ENCODE peak calls at places on chromosomes 6 and 20, in ten cellular contexts. G is cardiac muscle cell; W is mesendoderm; L is heart left ventricle; Y is sigmoid colon; B is psoas muscle; H is GM23338; E is fibroblast of lung; T is effector memory CD4-positive, alpha-beta T cell; X is aorta. C is an unnamed sample. For H3K4me1, the result is how much of the 10 kb centered on the place peaks cover.

GRCh38 chr6:104928141-104928540 is 28.8 kb upstream of the LIN28B start:
- DNase-seq in G (no peak), W (peak), L (no peak), Y (no peak), B (no peak), H (no peak), E (no peak), T (no peak), X (no peak), C (no peak)

GRCh38 chr6:77620290-77620882 is 32.5 kb upstream of the MEI4 start:
- DNase-seq in G (peak), W (peak), L (no peak), Y (no peak), B (no peak), H (peak), E (no peak), T (no peak), X (no peak), C (no peak)

GRCh38 chr20:24798930-24799705 is 150.0 kb upstream of the CST7 start:
- DNase-seq in G (no peak), W (no peak), L (no peak), Y (no peak), B (no peak), H (no peak), E (no peak), T (no peak), X (peak), C (no peak)

GRCh38 chr20:32201977-32202363 is 5.6 kb downstream of the PLAGL2 start:
- DNase-seq in G (no peak), W (no peak), L (no peak), Y (no peak), B (no peak), H (no peak), E (no peak), T (no peak), X (no peak), C (no peak)

GRCh38 chr6:101126501-101126900 is 245.4 kb upstream of the ASCC3 start:
- DNase-seq in G (no peak), W (no peak), L (no peak), Y (no peak), B (no peak), H (no peak), E (no peak), T (no peak), X (no peak), C (no peak)

GRCh38 chr20:46056970-46057855 is 28.2 kb downstream of the SLC12A5 start:
- DNase-seq in G (peak), W (peak), L (peak), Y (peak), B (peak), H (peak), E (peak), T (no peak), X (peak), C (peak)

GRCh38 chr6:116436586-116436985 is 24.6 kb upstream of the CALHM6 start:
- DNase-seq in G (no peak), W (peak), L (no peak), Y (no peak), B (no peak), H (no peak), E (no peak), T (no peak), X (no peak), C (no peak)

GRCh38 chr20:64104667-64105451 is 2.5 kb downstream of the NPBWR2 start:
- DNase-seq in G (no peak), W (no peak), L (peak), Y (peak), B (peak), H (peak), E (no peak), T (no peak), X (peak), C (peak)

GRCh38 chr6:84161190-84161589 is 66.3 kb downstream of the CEP162 start:
- DNase-seq in G (no peak), W (no peak), L (no peak), Y (no peak), B (no peak), H (no peak), E (no peak), T (no peak), X (no peak), C (no peak)

GRCh38 chr20:2101057-2101934 is at the start of gene STK35:
- DNase-seq in G (no peak), W (peak), L (no peak), Y (peak), B (peak), H (peak), E (no peak), T (no peak), X (peak), C (peak)

GRCh38 chr20:46572790-46573189 is 22.3 kb upstream of the OCSTAMP start:
- DNase-seq in G (no peak), W (no peak), L (no peak), Y (no peak), B (no peak), H (no peak), E (no peak), T (no peak), X (no peak), C (no peak)

GRCh38 chr6:163679753-163680152 is 265.2 kb downstream of the QKI start:
- DNase-seq in G (peak), W (no peak), L (no peak), Y (no peak), B (no peak), H (no peak), E (no peak), T (no peak), X (no peak), C (no peak)

GRCh38 chr6:35485402-35485877 is 11.4 kb downstream of the TEAD3 start:
- DNase-seq in G (peak), W (peak), L (no peak), Y (peak), B (no peak), H (peak), E (no peak), T (no peak), X (peak), C (peak)

GRCh38 chr20:41047279-41047974 is 18.8 kb downstream of the TOP1 start:
- DNase-seq in G (no peak), W (peak), L (no peak), Y (no peak), B (no peak), H (peak), E (no peak), T (no peak), X (no peak), C (no peak)

GRCh38 chr20:50273601-50274491 is 83.2 kb downstream of the CEBPB start:
- DNase-seq in G (no peak), W (no peak), L (no peak), Y (peak), B (peak), H (no peak), E (no peak), T (no peak), X (no peak), C (peak)

GRCh38 chr6:57307850-57308249 is 9.6 kb upstream of the PRIM2 start:
- DNase-seq in G (no peak), W (no peak), L (no peak), Y (no peak), B (no peak), H (no peak), E (no peak), T (no peak), X (no peak), C (no peak)

GRCh38 chr20:1033751-1034419 is 31.8 kb upstream of the RSPO4 start:
- DNase-seq in G (no peak), W (no peak), L (no peak), Y (no peak), B (no peak), H (no peak), E (no peak), T (no peak), X (no peak), C (no peak)

GRCh38 chr6:32815115-32815514 is 1.7 kb downstream of the HLA-DOB start:
- DNase-seq in G (no peak), W (no peak), L (no peak), Y (no peak), B (no peak), H (no peak), E (peak), T (no peak), X (no peak), C (no peak)

GRCh38 chr20:55053389-55053788 is 578.0 kb downstream of the DOK5 start:
- DNase-seq in G (no peak), W (no peak), L (no peak), Y (no peak), B (no peak), H (no peak), E (no peak), T (no peak), X (no peak), C (no peak)

GRCh38 chr20:19565721-19566120 is 192.3 kb upstream of the RIN2 start:
- DNase-seq in G (no peak), W (no peak), L (no peak), Y (no peak), B (no peak), H (no peak), E (no peak), T (no peak), X (no peak), C (no peak)

GRCh38 chr6:169659820-169660610 is 41.8 kb downstream of the WDR27 start:
- DNase-seq in G (no peak), W (peak), L (no peak), Y (no peak), B (no peak), H (no peak), E (no peak), T (no peak), X (peak), C (no peak)

GRCh38 chr20:61850926-61851900 is 214.5 kb downstream of the TAF4 start:
- DNase-seq in G (peak), W (no peak), L (no peak), Y (no peak), B (peak), H (no peak), E (no peak), T (no peak), X (no peak), C (peak)

GRCh38 chr6:340991-341827 is 48.9 kb downstream of the DUSP22 start:
- DNase-seq in G (no peak), W (no peak), L (peak), Y (no peak), B (no peak), H (no peak), E (no peak), T (no peak), X (peak), C (peak)

GRCh38 chr6:94454231-94454630 is 1034.9 kb upstream of the EPHA7 start:
- DNase-seq in G (no peak), W (no peak), L (no peak), Y (no peak), B (no peak), H (no peak), E (no peak), T (no peak), X (no peak), C (no peak)

GRCh38 chr6:33699739-33700138 is 11.8 kb downstream of the UQCC2 start:
- DNase-seq in G (no peak), W (no peak), L (no peak), Y (no peak), B (no peak), H (no peak), E (no peak), T (no peak), X (no peak), C (no peak)

GRCh38 chr6:90257486-90257738 is 39.2 kb downstream of the BACH2 start:
- DNase-seq in G (no peak), W (no peak), L (no peak), Y (no peak), B (no peak), H (no peak), E (no peak), T (no peak), X (no peak), C (no peak)

GRCh38 chr20:61886721-61887658 is 178.7 kb downstream of the TAF4 start:
- DNase-seq in G (peak), W (peak), L (no peak), Y (no peak), B (peak), H (peak), E (peak), T (no peak), X (peak), C (peak)

GRCh38 chr6:44851176-44851575 is 463.7 kb downstream of the CDC5L start:
- DNase-seq in G (no peak), W (no peak), L (no peak), Y (no peak), B (no peak), H (no peak), E (peak), T (no peak), X (no peak), C (no peak)

GRCh38 chr6:21137708-21138358 is 455.7 kb upstream of the SOX4 start:
- DNase-seq in G (no peak), W (no peak), L (no peak), Y (no peak), B (no peak), H (no peak), E (peak), T (no peak), X (no peak), C (no peak)

GRCh38 chr6:92376711-92377110 is 1042.6 kb downstream of the EPHA7 start:
- DNase-seq in G (peak), W (no peak), L (no peak), Y (no peak), B (no peak), H (no peak), E (peak), T (no peak), X (no peak), C (no peak)

GRCh38 chr20:11850901-11851300 is 66.8 kb upstream of the BTBD3 start:
- DNase-seq in G (no peak), W (no peak), L (no peak), Y (no peak), B (no peak), H (no peak), E (peak), T (no peak), X (no peak), C (no peak)

GRCh38 chr6:48765352-48765961 is 654.5 kb upstream of the PTCHD4 start:
- DNase-seq in G (peak), W (peak), L (peak), Y (no peak), B (no peak), H (peak), E (peak), T (no peak), X (no peak), C (no peak)

DNA sequence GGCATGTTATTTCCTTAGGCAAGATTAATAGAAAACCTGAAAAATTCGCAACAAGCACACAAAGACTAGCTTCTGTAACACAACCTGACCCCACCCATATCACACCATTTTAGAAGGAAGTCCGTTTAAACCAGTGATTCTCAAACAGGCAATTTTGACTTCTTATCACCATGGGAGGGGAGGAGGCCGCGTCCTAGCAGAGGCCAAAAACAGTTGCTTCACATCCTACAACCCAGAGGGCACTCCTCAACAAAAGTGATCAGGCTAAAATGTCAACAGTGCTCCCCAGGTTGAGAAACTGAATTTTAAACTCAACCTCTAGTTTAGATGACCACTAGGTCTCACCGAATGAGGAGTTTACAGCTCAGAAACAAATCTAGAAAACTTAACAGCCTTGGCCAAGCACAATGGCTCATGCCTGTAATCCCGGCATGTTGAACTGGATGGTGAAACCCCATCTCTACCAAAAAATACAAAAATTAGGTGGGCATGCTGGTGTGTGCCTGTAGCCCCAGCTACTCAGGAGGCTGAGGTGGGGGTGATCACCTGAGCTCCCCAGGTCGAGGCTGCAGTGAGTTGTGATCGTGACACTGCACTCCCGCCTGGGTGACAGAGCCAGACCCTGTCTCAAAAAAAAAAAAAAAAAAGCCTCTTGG is 3.4 kb downstream of the SNX5 start:
- DNase-seq in G (no peak), W (peak), L (no peak), Y (no peak), B (no peak), H (peak), E (peak), T (no peak), X (no peak), C (no peak)
- H3K4me3 ChIP-seq in G (peak), W (peak), L (peak), Y (peak), B (peak), H (peak), E (peak), T (peak), X (no peak), C (peak)

DNA sequence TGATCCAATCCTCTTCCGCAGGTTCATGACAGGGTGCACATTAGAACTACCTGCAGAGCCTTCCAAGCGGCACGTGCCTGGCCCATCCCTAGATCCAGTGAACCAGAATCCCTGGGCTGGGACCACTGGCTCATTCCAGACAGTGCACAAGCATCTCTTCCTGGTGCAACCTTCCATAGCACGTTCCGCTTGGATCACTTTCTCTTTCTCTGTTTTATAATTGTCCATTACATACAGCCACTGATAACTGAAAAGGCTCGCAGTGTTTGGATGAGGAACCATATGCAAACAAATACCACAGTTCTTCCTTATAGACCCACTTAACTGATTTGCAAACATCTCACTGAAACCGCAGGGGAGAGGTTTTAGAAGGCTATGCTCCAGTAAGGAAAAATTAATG is 59.6 kb upstream of the DDR1 start:
- DNase-seq in G (no peak), W (no peak), L (no peak), Y (no peak), B (no peak), H (no peak), E (no peak), T (no peak), X (no peak), C (peak)
- H3K4me1 ChIP-seq in G (under half), W (under half), L (under half), Y (under half), B (under half), H (under half), E (under half), T (under half), X (under half), C (half or more)

DNA sequence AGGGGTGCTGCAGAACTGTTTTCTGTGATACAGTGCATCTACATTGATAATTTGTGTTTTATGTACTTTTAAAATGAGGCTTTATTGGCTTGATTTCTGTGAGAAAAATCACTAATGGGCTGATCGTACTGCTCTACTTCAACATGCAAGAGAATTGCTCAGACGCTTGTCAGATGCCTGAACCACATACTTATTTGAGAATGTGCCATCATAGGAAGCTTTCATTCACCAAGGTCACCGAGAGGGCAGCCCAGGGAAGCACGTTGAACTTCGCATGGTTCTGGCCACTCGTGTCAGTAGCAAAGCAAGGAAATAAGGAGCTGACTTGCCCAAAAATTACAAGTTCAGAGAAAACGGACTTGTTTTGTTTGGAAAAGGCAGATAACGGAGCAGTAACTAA is 168.5 kb upstream of the AKAP12 start:
- DNase-seq in G (peak), W (no peak), L (peak), Y (peak), B (peak), H (no peak), E (peak), T (no peak), X (no peak), C (no peak)
- H3K4me3 ChIP-seq in G (no peak), W (no peak), L (peak), Y (peak), B (peak), H (no peak), E (peak), T (no peak), X (peak), C (no peak)

GRCh38 chr20:37356387-37356786 is 10.4 kb downstream of the SRC start:
- DNase-seq in G (no peak), W (no peak), L (peak), Y (peak), B (peak), H (no peak), E (peak), T (no peak), X (peak), C (peak)
- H3K4me1 ChIP-seq in G (under half), W (under half), L (under half), Y (half or more), B (under half), H (under half), E (under half), T (under half), X (under half), C (under half)

GRCh38 chr6:24054388-24054787 is 71.6 kb upstream of the NRSN1 start:
- DNase-seq in G (no peak), W (peak), L (no peak), Y (no peak), B (no peak), H (peak), E (no peak), T (no peak), X (no peak), C (no peak)
- H3K4me3 ChIP-seq in G (no peak), W (no peak), L (no peak), Y (no peak), B (no peak), H (no peak), E (no peak), T (no peak), X (no peak), C (no peak)

DNA sequence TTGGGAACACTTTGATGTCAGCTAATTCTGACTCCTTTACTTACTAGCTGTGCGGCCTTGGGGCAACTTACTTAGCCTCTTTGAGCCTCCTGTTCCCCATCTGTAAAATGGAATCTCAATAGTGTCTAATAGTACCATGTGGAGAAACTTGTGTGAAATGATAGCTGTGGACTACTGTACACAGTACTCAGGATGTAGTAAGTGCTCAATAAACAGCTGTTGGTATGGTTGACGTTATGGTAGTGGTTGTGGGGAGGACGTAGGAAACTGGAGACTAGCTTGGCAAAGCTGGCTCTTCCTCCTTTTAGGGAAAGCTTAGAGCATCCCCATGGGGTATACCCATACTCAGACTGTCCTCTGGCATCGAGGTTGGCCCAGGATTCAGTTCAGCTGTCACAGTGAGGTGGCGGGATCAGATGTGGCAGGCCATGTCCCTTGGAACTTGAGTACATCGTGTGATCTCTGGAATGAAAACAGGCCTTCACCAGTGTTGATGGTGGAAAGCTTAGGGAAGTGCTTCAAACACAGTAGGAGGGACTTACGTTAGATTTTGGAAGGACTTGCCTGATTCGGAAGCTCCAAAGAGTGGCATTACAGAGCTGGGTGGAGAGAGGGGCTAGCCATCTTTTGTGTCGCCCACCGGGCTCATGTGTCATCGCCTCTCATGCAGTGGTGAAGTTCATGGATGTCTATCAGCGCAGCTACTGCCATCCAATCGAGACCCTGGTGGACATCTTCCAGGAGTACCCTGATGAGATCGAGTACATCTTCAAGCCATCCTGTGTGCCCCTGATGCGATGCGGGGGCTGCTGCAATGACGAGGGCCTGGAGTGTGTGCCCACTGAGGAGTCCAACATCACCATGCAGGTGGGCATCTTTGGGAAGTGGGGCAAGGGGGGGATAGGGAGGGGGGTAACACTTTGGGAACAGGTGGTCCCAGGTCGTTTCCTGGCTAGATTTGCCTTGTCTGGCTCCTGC is 7.1 kb downstream of the VEGFA start:
- DNase-seq in G (no peak), W (no peak), L (no peak), Y (no peak), B (peak), H (no peak), E (no peak), T (no peak), X (peak), C (no peak)
- H3K4me1 ChIP-seq in G (under half), W (under half), L (half or more), Y (under half), B (half or more), H (under half), E (under half), T (under half), X (under half), C (under half)

GRCh38 chr20:29497261-29497671 is 1760.2 kb upstream of the DEFB115 start:
- DNase-seq in G (no peak), W (no peak), L (peak), Y (no peak), B (no peak), H (no peak), E (peak), T (no peak), X (no peak), C (peak)
- H3K4me3 ChIP-seq in G (no peak), W (no peak), L (no peak), Y (peak), B (peak), H (no peak), E (peak), T (no peak), X (no peak), C (peak)